ENCODE peak calls at places on chromosomes 5 and 9, in four cellular contexts. One of them, this sample, is unnamed.
A peak's percentile ranks its signal among the peaks of the same experiment; 100 is the strongest.

GRCh38 chr9:79054500-79054899 is 517.3 kb upstream of the TLE4 start:
- DNase-seq in ovary: no peak
- DNase-seq in BE2C: no peak
- DNase-seq in stimulated activated CD4-positive, alpha-beta T cell treated with anti-CD3 and anti-CD28 coated beads, Interleukin-1b, Interleukin-23, amount 100 ng/mL, for 24 hours: no peak
- DNase-seq in this sample: no peak

GRCh38 chr5:13581132-13581531 is 363.4 kb downstream of the DNAH5 start:
- DNase-seq in stimulated activated CD4-positive, alpha-beta T cell treated with anti-CD3 and anti-CD28 coated beads, Interleukin-1b, Interleukin-23, amount 100 ng/mL, for 24 hours: no peak
- DNase-seq in BE2C: no peak
- DNase-seq in ovary: no peak
- DNase-seq in this sample: no peak

GRCh38 chr5:143011621-143012020 is 241.4 kb downstream of the ARHGAP26 start:
- DNase-seq in stimulated activated CD4-positive, alpha-beta T cell treated with anti-CD3 and anti-CD28 coated beads, Interleukin-1b, Interleukin-23, amount 100 ng/mL, for 24 hours: no peak
- DNase-seq in ovary: no peak
- DNase-seq in BE2C: no peak
- DNase-seq in this sample: no peak

GRCh38 chr9:125529107-125529506 is 177.9 kb downstream of the MAPKAP1 start:
- DNase-seq in ovary: no peak
- DNase-seq in stimulated activated CD4-positive, alpha-beta T cell treated with anti-CD3 and anti-CD28 coated beads, Interleukin-1b, Interleukin-23, amount 100 ng/mL, for 24 hours: no peak
- DNase-seq in BE2C: no peak
- DNase-seq in this sample: no peak

GRCh38 chr5:165573445-165573844 is 2068.0 kb downstream of the MAT2B start:
- DNase-seq in stimulated activated CD4-positive, alpha-beta T cell treated with anti-CD3 and anti-CD28 coated beads, Interleukin-1b, Interleukin-23, amount 100 ng/mL, for 24 hours: no peak
- DNase-seq in BE2C: no peak
- DNase-seq in ovary: no peak
- DNase-seq in this sample: no peak

GRCh38 chr5:54309751-54310432 is 481 bp downstream of the ARL15 start:
- DNase-seq in ovary: peak; percentile 30
- DNase-seq in stimulated activated CD4-positive, alpha-beta T cell treated with anti-CD3 and anti-CD28 coated beads, Interleukin-1b, Interleukin-23, amount 100 ng/mL, for 24 hours: no peak
- DNase-seq in BE2C: peak; percentile 28
- DNase-seq in this sample: no peak

GRCh38 chr5:31047621-31048020 is 145.9 kb upstream of the CDH6 start:
- DNase-seq in ovary: no peak
- DNase-seq in stimulated activated CD4-positive, alpha-beta T cell treated with anti-CD3 and anti-CD28 coated beads, Interleukin-1b, Interleukin-23, amount 100 ng/mL, for 24 hours: no peak
- DNase-seq in BE2C: no peak
- DNase-seq in this sample: no peak

GRCh38 chr9:69120380-69121154 is 53.5 kb upstream of the TJP2 start:
- DNase-seq in BE2C: no peak
- DNase-seq in ovary: peak; percentile 53
- DNase-seq in stimulated activated CD4-positive, alpha-beta T cell treated with anti-CD3 and anti-CD28 coated beads, Interleukin-1b, Interleukin-23, amount 100 ng/mL, for 24 hours: no peak
- DNase-seq in this sample: no peak

GRCh38 chr9:135925496-135926133 is 18.3 kb upstream of the CAMSAP1 start:
- DNase-seq in ovary: no peak
- DNase-seq in BE2C: no peak
- DNase-seq in stimulated activated CD4-positive, alpha-beta T cell treated with anti-CD3 and anti-CD28 coated beads, Interleukin-1b, Interleukin-23, amount 100 ng/mL, for 24 hours: peak; percentile 67
- DNase-seq in this sample: no peak

GRCh38 chr9:124830593-124830992 is 22.7 kb upstream of the WDR38 start:
- DNase-seq in stimulated activated CD4-positive, alpha-beta T cell treated with anti-CD3 and anti-CD28 coated beads, Interleukin-1b, Interleukin-23, amount 100 ng/mL, for 24 hours: no peak
- DNase-seq in BE2C: no peak
- DNase-seq in ovary: no peak
- DNase-seq in this sample: no peak

GRCh38 chr5:78271766-78272165 is 22.7 kb downstream of the AP3B1 start:
- DNase-seq in ovary: no peak
- DNase-seq in stimulated activated CD4-positive, alpha-beta T cell treated with anti-CD3 and anti-CD28 coated beads, Interleukin-1b, Interleukin-23, amount 100 ng/mL, for 24 hours: no peak
- DNase-seq in BE2C: no peak
- DNase-seq in this sample: no peak

GRCh38 chr5:174188300-174188699 is 142.8 kb downstream of the NSG2 start:
- DNase-seq in ovary: no peak
- DNase-seq in BE2C: no peak
- DNase-seq in stimulated activated CD4-positive, alpha-beta T cell treated with anti-CD3 and anti-CD28 coated beads, Interleukin-1b, Interleukin-23, amount 100 ng/mL, for 24 hours: no peak
- DNase-seq in this sample: no peak